ENCODE peak calls at places on chromosomes 2 and 18, in seven cellular contexts. Y is Ammon's horn; Z is Calu3; J is amygdala; E is HT-29; I is stimulated activated CD8-positive, alpha-beta memory T cell treated with anti-CD3 and anti-CD28 coated beads, Interleukin-15, amount 100 ng/mL, for 48 hours; U is activated CD4-positive, alpha-beta T cell treated with anti-CD3 and anti-CD28 coated beads for 24 hours. W is an unnamed sample.

GRCh38 chr2:111226797-111227700 is 106.3 kb downstream of the BCL2L11 start:
- DNase-seq in Y (no peak), Z (no peak), J (no peak), U (no peak), E (no peak), I (no peak), W (no peak)

GRCh38 chr18:8982416-8983183 is 119.9 kb upstream of the NDUFV2 start:
- DNase-seq in J (no peak), I (no peak), Z (peak; percentile 75), E (peak; percentile 86), Y (peak; percentile 49), U (no peak), W (no peak)

GRCh38 chr2:23449413-23449812 is 64.4 kb downstream of the KLHL29 start:
- DNase-seq in J (no peak), U (no peak), Y (no peak), E (no peak), I (no peak), Z (no peak), W (no peak)

GRCh38 chr2:64644240-64645013 is 9.3 kb downstream of the SERTAD2 start:
- DNase-seq in Z (peak; percentile 77), Y (peak; percentile 82), E (peak; percentile 80), U (peak; percentile 25), I (peak; percentile 59), J (peak; percentile 32), W (no peak)

GRCh38 chr2:237944302-237944701 is 22.5 kb upstream of the UBE2F start:
- DNase-seq in I (no peak), Z (no peak), E (no peak), J (no peak), Y (no peak), U (no peak), W (no peak)

GRCh38 chr18:22432672-22433137 is 15.0 kb upstream of the CTAGE1 start:
- DNase-seq in E (peak; percentile 83), J (no peak), I (no peak), U (no peak), Z (peak; percentile 78), Y (no peak), W (no peak)

GRCh38 chr2:121197369-121198091 is 87.5 kb downstream of the TFCP2L1 start:
- DNase-seq in I (no peak), J (peak; percentile 65), E (no peak), Y (peak; percentile 87), U (no peak), Z (peak; percentile 76), W (no peak)

GRCh38 chr2:38155-38554 is 8.2 kb downstream of the FAM110C start:
- DNase-seq in Y (no peak), E (peak; percentile 36), Z (peak; percentile 66), J (no peak), U (no peak), I (no peak), W (no peak)

GRCh38 chr2:7437716-7438648 is 520.8 kb downstream of the RNF144A start:
- DNase-seq in Y (no peak), I (no peak), Z (no peak), U (no peak), J (no peak), E (no peak), W (no peak)

GRCh38 chr2:46010925-46011490 is 286.2 kb upstream of the EPAS1 start:
- DNase-seq in Y (peak; percentile 48), U (no peak), Z (no peak), J (no peak), E (peak; percentile 56), I (no peak), W (no peak)

GRCh38 chr2:29576231-29576630 is 345.2 kb downstream of the ALK start:
- DNase-seq in U (no peak), J (no peak), Z (no peak), Y (no peak), E (no peak), I (no peak), W (no peak)

GRCh38 chr2:165455940-165456479 is 13.5 kb upstream of the CSRNP3 start:
- DNase-seq in Z (no peak), J (no peak), U (no peak), I (no peak), Y (no peak), E (no peak), W (no peak)

GRCh38 chr2:221573430-221574230 is 1.5 kb upstream of the EPHA4 start:
- DNase-seq in J (peak; percentile 84), Y (peak; percentile 87), U (peak; percentile 75), E (peak; percentile 75), I (peak; percentile 61), Z (peak; percentile 92), W (peak; percentile 35)

GRCh38 chr2:158113896-158114295 is 12.2 kb downstream of the UPP2 start:
- DNase-seq in I (no peak), J (no peak), Z (no peak), Y (no peak), E (no peak), U (no peak), W (no peak)

GRCh38 chr2:155026646-155027045 is 328.2 kb downstream of the KCNJ3 start:
- DNase-seq in U (no peak), Z (no peak), J (no peak), E (no peak), I (no peak), Y (peak; percentile 46), W (no peak)

GRCh38 chr2:55493220-55493619 is 26.3 kb upstream of the CFAP36 start:
- DNase-seq in E (no peak), J (no peak), U (no peak), Z (no peak), Y (no peak), I (no peak), W (no peak)

GRCh38 chr2:121010998-121011397 is 274.0 kb downstream of the TFCP2L1 start:
- DNase-seq in E (no peak), I (no peak), Z (no peak), Y (no peak), J (no peak), U (no peak), W (no peak)

GRCh38 chr18:27921392-27921791 is 255.5 kb downstream of the CDH2 start:
- DNase-seq in Y (no peak), I (no peak), U (no peak), E (no peak), J (no peak), Z (peak; percentile 18), W (no peak)

GRCh38 chr2:232838406-232838874 is 31.6 kb upstream of the SNORC start:
- DNase-seq in Y (no peak), J (no peak), Z (peak; percentile 63), U (peak; percentile 36), E (peak; percentile 71), I (peak; percentile 31), W (peak; percentile 64)